ENCODE peak calls at places on chromosomes 2 and 18, in five cellular contexts. G is dorsolateral prefrontal cortex, K is Karpas-422, D is coronary artery, P is mammary epithelial cell. A is an unnamed sample.

GRCh38 chr2:73937103-73937885 is 10.6 kb downstream of the DGUOK start:
- DNase-seq in K (no peak), G (no peak), P (no peak), D (no peak), A (no peak)

GRCh38 chr2:15050483-15050882 is 418.0 kb downstream of the LRATD1 start:
- DNase-seq in K (no peak), G (no peak), D (no peak), P (peak; percentile 3), A (no peak)

GRCh38 chr2:121748202-121748601 is 7.2 kb upstream of the TSN start:
- DNase-seq in D (no peak), K (peak; percentile 84), P (peak; percentile 20), G (no peak), A (no peak)

GRCh38 chr2:40666438-40666837 is 214.5 kb upstream of the SLC8A1 start:
- DNase-seq in G (no peak), D (no peak), K (no peak), P (no peak), A (no peak)

GRCh38 chr2:161681043-161681442 is 56.8 kb downstream of the SLC4A10 start:
- DNase-seq in K (no peak), D (no peak), P (peak; percentile 69), G (no peak), A (no peak)

GRCh38 chr2:204154863-204155262 is 218.3 kb downstream of the ICOS start:
- DNase-seq in K (no peak), G (no peak), D (no peak), P (no peak), A (no peak)

GRCh38 chr2:44751754-44752479 is 189.6 kb upstream of the SIX3 start:
- DNase-seq in D (no peak), G (no peak), K (peak; percentile 53), P (no peak), A (no peak)

GRCh38 chr2:162840598-162841246 is 2.2 kb upstream of the KCNH7 start:
- DNase-seq in K (peak; percentile 69), G (peak; percentile 5), D (no peak), P (peak; percentile 65), A (peak; percentile 80)

GRCh38 chr2:234355052-234355720 is 141.7 kb downstream of the ARL4C start:
- DNase-seq in P (no peak), K (no peak), D (no peak), G (peak; percentile 23), A (no peak)

GRCh38 chr2:64857581-64858471 is 131.4 kb upstream of the SLC1A4 start:
- DNase-seq in P (no peak), D (peak; percentile 79), G (no peak), K (no peak), A (peak; percentile 34)

GRCh38 chr2:16663121-16663905 is 2.3 kb downstream of the CYRIA start:
- DNase-seq in G (no peak), D (peak; percentile 41), P (no peak), K (peak; percentile 51), A (no peak)

GRCh38 chr2:16665746-16666452 is at the start of gene CYRIA:
- DNase-seq in P (peak; percentile 36), G (peak; percentile 46), K (peak; percentile 72), D (peak; percentile 79), A (peak; percentile 40)

GRCh38 chr2:16662440-16662839 is 3.2 kb downstream of the CYRIA start:
- DNase-seq in P (peak; percentile 30), D (no peak), K (no peak), G (no peak), A (no peak)

GRCh38 chr2:16664809-16665745 is 557 bp downstream of the CYRIA start:
- DNase-seq in K (no peak), D (no peak), P (no peak), G (peak; percentile 60), A (no peak)

GRCh38 chr2:16664052-16664731 is 1.4 kb downstream of the CYRIA start:
- DNase-seq in G (peak; percentile 67), D (peak; percentile 78), P (no peak), K (peak; percentile 76), A (no peak)
- H3K27ac ChIP-seq in G (peak overlapping the region; percentile 75), D (no peak overlapping the region), P (no peak overlapping the region), K (no peak overlapping the region), A (peak overlapping the region; percentile 11)

GRCh38 chr2:9263388-9263787 is 56.8 kb downstream of the ASAP2 start:
- DNase-seq in K (no peak), G (no peak), P (no peak), D (no peak), A (no peak)
- H3K27ac ChIP-seq in K (no peak overlapping the region), G (peak overlapping the region; percentile 85), P (no peak overlapping the region), D (peak overlapping the region; percentile 78), A (no peak overlapping the region)

DNA sequence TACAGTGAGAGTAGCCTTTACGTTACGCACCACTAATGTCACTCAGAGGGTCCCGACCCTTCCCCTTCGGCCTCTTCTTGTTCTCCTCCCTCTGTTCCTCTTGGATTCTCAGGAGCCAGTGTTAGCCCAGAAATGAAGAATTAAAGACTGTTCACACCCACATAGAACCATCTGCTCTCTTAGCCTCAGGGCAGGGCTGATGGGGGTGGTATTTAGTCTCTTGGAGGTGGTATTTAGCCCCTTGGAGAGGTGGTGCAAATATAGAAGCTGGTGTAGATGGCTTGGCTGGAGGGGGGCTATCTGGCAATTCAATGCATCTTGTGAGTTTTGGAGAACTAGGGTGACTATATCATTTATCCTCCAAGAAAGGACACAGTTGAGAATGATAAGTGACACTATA is 286.5 kb downstream of the PRKCE start:
- DNase-seq in P (no peak), D (peak; percentile 49), G (no peak), K (no peak), A (no peak)
- H3K27ac ChIP-seq in P (no peak overlapping the region), D (peak overlapping the region; percentile 68), G (no peak overlapping the region), K (peak overlapping the region; percentile 29), A (no peak overlapping the region)

GRCh38 chr18:13541621-13542519 is 184.5 kb downstream of the FAM210A start:
- DNase-seq in K (no peak), P (no peak), D (peak; percentile 38), G (no peak), A (no peak)
- H3K27ac ChIP-seq in K (no peak overlapping the region), P (no peak overlapping the region), D (no peak overlapping the region), G (no peak overlapping the region), A (no peak overlapping the region)

DNA sequence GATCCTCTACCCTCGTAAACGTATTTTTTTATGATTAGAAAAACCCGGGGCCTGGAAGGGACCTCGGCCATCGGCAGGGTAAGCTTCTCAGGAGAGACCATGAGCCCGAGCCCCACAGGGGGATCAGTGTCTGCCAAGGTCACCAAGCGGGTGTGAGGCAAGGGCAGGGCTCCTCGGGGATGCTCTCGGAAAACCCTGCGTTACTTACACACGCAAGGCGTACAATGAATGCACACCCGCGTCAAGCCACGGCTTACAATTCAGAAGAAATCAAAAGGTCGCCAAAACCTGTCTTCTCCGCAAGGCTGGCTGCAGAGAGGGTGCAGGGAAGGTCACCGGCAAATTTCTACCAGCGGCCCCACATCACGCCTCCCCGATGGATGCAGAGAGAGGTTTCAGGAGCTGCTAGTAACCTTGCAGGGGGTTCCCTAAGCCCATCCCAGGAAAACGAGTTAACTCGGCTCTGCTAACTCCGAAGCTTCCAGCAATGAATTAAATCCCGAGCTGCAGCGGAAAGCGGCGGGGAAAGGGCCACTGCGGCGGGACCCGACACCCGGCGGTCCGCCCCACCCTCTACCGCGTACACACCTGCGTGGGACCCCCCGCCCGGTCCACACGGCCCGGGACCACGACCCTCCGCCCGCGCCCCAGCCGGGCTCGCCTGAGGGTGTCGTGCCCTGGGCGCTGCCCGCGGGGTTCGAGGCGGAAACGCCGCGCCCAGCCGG is 608 bp downstream of the ST3GAL5 start:
- DNase-seq in D (no peak), K (peak; percentile 54), G (peak; percentile 37), P (no peak), A (peak; percentile 64)
- H3K27ac ChIP-seq in D (peak overlapping the region; percentile 57), K (no peak overlapping the region), G (peak overlapping the region; percentile 99), P (peak overlapping the region; percentile 41), A (peak overlapping the region; percentile 82)

GRCh38 chr2:72204156-72204781 is 56.6 kb upstream of the CYP26B1 start:
- DNase-seq in P (no peak), K (no peak), D (no peak), G (no peak), A (no peak)

GRCh38 chr2:72207334-72207733 is 59.7 kb upstream of the CYP26B1 start:
- DNase-seq in K (no peak), G (no peak), P (no peak), D (no peak), A (no peak)

GRCh38 chr2:72208225-72208624 is 60.6 kb upstream of the CYP26B1 start:
- DNase-seq in K (no peak), D (no peak), P (no peak), G (no peak), A (no peak)

GRCh38 chr2:72205546-72205863 is 57.8 kb upstream of the CYP26B1 start:
- DNase-seq in G (no peak), P (no peak), D (no peak), K (no peak), A (no peak)

GRCh38 chr2:72204782-72205545 is 57.3 kb upstream of the CYP26B1 start:
- DNase-seq in K (no peak), G (no peak), D (no peak), P (no peak), A (no peak)
- H3K27ac ChIP-seq in K (no peak overlapping the region), G (no peak overlapping the region), D (no peak overlapping the region), P (no peak overlapping the region), A (no peak overlapping the region)

DNA sequence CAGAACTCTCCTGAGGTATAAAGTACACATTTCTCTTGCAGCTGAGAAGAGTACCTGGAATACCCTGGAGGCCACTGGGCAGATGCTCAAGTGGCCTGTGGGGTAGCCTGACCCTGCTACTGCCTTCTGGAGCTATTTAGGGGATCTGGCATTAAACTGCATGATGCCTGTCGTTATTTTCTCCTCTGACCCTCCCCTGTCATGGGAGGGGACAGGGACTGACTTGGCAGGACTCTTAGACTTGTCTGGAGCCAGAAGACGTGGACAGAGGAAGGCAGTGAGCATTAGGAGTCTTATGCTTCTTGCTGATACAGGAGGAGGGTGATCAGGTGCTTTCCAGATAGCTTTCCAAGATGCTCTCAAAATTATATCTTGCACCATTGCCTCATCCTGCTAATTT is 24.8 kb downstream of the CNRIP1 start:
- DNase-seq in D (no peak), G (no peak), K (no peak), P (no peak), A (no peak)
- H3K27ac ChIP-seq in D (no peak overlapping the region), G (no peak overlapping the region), K (no peak overlapping the region), P (no peak overlapping the region), A (no peak overlapping the region)

DNA sequence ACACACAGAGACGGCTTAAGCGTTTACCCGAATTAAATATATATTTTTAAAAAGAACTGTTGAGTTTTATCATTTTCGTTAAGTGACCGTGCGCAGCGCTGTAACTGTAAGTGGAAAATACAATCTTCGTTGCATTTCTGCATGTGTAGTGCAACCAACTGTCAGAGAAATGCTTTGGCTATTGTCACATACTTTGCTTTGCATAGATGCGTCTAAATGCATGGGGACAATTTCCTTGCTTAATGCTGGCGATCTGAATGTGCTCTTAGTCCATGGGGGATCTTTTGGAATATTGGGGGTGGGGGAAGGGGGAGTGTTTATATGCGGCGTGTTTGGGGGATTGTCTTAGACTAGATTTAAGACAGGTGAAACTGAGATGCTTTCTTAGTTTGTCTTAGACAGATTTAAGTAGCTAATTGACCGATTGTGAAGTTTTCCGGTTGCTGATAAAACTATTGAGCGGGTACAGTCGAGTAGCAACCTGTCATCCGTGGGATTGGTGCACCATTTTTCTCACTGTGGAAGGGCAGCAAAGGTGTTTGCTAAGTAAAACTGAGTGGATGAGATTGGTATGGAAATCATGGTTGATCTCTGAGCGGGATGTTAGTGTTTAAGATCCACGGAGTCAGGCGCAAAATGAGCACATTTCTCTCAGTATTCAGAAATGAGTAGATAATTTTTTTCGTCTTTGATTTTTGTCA is 467 bp downstream of the VSNL1 start:
- DNase-seq in D (no peak), P (no peak), K (no peak), G (peak; percentile 21), A (no peak)
- H3K27ac ChIP-seq in D (no peak overlapping the region), P (peak overlapping the region; percentile 95), K (no peak overlapping the region), G (peak overlapping the region; percentile 80), A (no peak overlapping the region)